ENCODE peak calls at places on chromosomes 2 and 18, in four cellular contexts. A, J, T and V are unnamed samples.

GRCh38 chr2:131063501-131064283 is 29.6 kb downstream of the FAM168B start:
- DNase-seq in A (no peak), J (no peak), T (no peak), V (no peak)

GRCh38 chr2:231926180-231926741 is at the start of gene NPPC:
- DNase-seq in A (peak; percentile 62), J (no peak), T (peak; percentile 84), V (peak; percentile 81)

GRCh38 chr2:211045025-211045424 is 488.6 kb downstream of the CPS1 start:
- DNase-seq in A (no peak), J (no peak), T (no peak), V (no peak)

GRCh38 chr2:27990030-27990590 is 99.6 kb downstream of the BABAM2 start:
- DNase-seq in A (no peak), J (no peak), T (no peak), V (no peak)

GRCh38 chr2:199979841-199980628 is 24.7 kb downstream of the MAIP1 start:
- DNase-seq in A (peak; percentile 67), J (no peak), T (peak; percentile 96), V (peak; percentile 63)

GRCh38 chr18:10424576-10425314 is 29.7 kb upstream of the APCDD1 start:
- DNase-seq in A (no peak), J (no peak), T (no peak), V (no peak)

GRCh38 chr2:32663864-32664263 is 36.0 kb downstream of the TTC27 start:
- DNase-seq in A (no peak), J (no peak), T (no peak), V (no peak)

GRCh38 chr18:74064510-74064909 is 83.1 kb downstream of the FBXO15 start:
- DNase-seq in A (no peak), J (no peak), T (no peak), V (no peak)

GRCh38 chr2:46036929-46037328 is 260.3 kb upstream of the EPAS1 start:
- DNase-seq in A (no peak), J (no peak), T (no peak), V (no peak)

DNA sequence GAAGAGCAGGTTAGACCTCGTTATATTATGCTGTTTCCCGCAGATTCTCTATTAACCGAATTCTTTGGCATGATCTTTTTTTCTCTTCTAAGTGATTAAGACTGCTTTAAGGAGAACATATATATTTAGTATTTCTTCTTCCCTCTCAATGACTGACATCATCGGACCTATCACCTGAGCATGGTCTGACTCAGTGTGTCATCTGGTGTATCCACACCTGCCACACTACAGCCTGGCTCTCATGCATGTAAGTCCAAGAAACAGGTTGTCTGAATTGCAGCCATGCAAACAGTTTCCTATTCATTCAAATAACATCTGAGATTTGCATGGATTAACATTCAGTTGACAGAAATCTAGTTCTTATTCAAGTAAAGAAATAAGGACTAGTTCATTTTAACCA is 55.1 kb upstream of the CWC22 start:
- DNase-seq in A (no peak), J (no peak), T (no peak), V (no peak)
- TF ChIP-seq SUZ12 in A (no peak), J (no peak), T (no peak), V (no peak)

DNA sequence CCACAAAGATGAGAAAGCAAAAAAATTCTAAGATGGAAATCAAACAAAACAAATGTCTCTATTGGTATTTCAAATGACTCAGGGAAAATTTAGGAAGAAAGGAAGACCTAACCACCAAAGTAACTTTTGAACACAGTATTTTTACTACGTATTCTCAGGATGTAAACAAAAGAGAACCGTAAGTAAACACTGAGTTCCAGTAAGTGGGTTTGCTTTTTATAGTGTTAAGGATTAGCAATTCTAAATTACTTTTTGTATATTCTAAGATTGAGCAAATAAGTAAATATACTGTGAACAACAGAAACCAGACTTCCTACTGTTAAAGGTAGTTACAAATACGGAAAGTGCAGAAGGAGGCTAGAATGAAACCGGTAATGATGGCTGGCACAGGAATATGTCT is 31.6 kb downstream of the SESTD1 start:
- DNase-seq in A (peak; percentile 21), J (no peak), T (no peak), V (no peak)
- TF ChIP-seq SP1 in A (no peak), J (no peak), T (no peak), V (no peak)

GRCh38 chr2:236676131-236676873 is 106.7 kb downstream of the ACKR3 start:
- DNase-seq in A (no peak), J (no peak), T (no peak), V (no peak)
- TF ChIP-seq SUZ12 in A (no peak), J (no peak), T (no peak), V (no peak)

DNA sequence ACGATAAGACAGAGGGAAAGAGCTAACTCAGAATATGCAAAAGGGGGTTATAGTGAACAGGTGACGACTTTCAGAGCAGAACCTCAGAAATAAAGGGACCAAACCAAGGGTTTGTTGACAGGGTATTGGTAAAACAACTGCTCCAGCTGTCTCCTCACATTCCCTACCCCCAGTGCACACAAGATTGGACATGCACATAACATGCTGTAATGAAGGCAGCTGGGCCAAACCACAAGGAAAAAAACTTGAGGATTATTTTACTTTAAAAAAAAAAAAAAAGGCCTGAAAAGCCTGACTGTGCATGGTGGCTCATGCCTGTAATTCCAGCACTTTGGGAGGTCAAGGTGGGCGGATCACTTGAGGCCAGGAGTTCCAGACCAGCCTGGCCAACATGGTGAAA is 3.5 kb downstream of the RBM43 start:
- DNase-seq in A (no peak), J (no peak), T (no peak), V (no peak)
- TF ChIP-seq SP1 in A (no peak), J (no peak), T (no peak), V (no peak)

GRCh38 chr2:59449264-59449663 is 1104.2 kb downstream of the BCL11A start:
- DNase-seq in A (no peak), J (no peak), T (no peak), V (no peak)
- TF ChIP-seq SUZ12 in A (no peak), J (no peak), T (no peak), V (no peak)

GRCh38 chr2:11553661-11554429 is 20.0 kb downstream of the GREB1 start:
- DNase-seq in A (no peak), J (no peak), T (no peak), V (no peak)
- TF ChIP-seq SP1 in A (no peak), J (no peak), T (no peak), V (no peak)

GRCh38 chr2:63270717-63271116 is 220.1 kb downstream of the OTX1 start:
- DNase-seq in A (no peak), J (no peak), T (no peak), V (no peak)

GRCh38 chr2:63272560-63272959 is 221.9 kb downstream of the OTX1 start:
- DNase-seq in A (no peak), J (no peak), T (no peak), V (no peak)

GRCh38 chr2:63268946-63269345 is 218.3 kb downstream of the OTX1 start:
- DNase-seq in A (no peak), J (no peak), T (no peak), V (no peak)
- TF ChIP-seq SUZ12 in A (no peak), J (no peak), T (no peak), V (no peak)